ENCODE peak calls at places on chromosomes 1 and 21, in five cellular contexts. T is brain microvascular endothelial cell; D is prostate gland; W is aorta; Z is CD8-positive, alpha-beta T cell. M is an unnamed sample.

GRCh38 chr1:223664106-223664505 is 1.4 kb downstream of the CAPN8 start:
- DNase-seq in T (no peak), D (no peak), Z (no peak), W (no peak), M (no peak)

GRCh38 chr1:147641695-147642592 is 28.4 kb downstream of the ACP6 start:
- DNase-seq in D (peak), Z (peak), W (no peak), T (peak), M (no peak)

GRCh38 chr1:218846166-218846565 is 327.5 kb upstream of the LYPLAL1 start:
- DNase-seq in Z (no peak), T (no peak), W (no peak), D (no peak), M (no peak)

GRCh38 chr1:189656628-189657027 is 821.0 kb downstream of the BRINP3 start:
- DNase-seq in D (no peak), Z (no peak), T (no peak), W (no peak), M (no peak)

GRCh38 chr1:226541631-226542622 is 6.6 kb upstream of the STUM start:
- DNase-seq in T (no peak), W (no peak), D (no peak), Z (no peak), M (no peak)

GRCh38 chr21:44914176-44914874 is 6.4 kb downstream of the ITGB2 start:
- DNase-seq in D (no peak), Z (peak), W (no peak), T (no peak), M (no peak)

GRCh38 chr21:28018213-28018612 is 974.5 kb downstream of the LTN1 start:
- DNase-seq in D (no peak), Z (no peak), T (no peak), W (no peak), M (no peak)

GRCh38 chr1:53313556-53313955 is 14.3 kb downstream of the LRP8 start:
- DNase-seq in T (no peak), W (no peak), D (no peak), Z (no peak), M (no peak)

GRCh38 chr1:26471201-26471497 is 1.1 kb upstream of the HMGN2 start:
- DNase-seq in Z (no peak), W (no peak), T (no peak), D (no peak), M (no peak)

GRCh38 chr1:11522400-11523235 is 43.7 kb downstream of the DISP3 start:
- DNase-seq in D (no peak), Z (no peak), T (no peak), W (no peak), M (no peak)

GRCh38 chr1:23909412-23909811 is 3.8 kb downstream of the CNR2 start:
- DNase-seq in D (no peak), Z (no peak), T (no peak), W (no peak), M (no peak)
- H3K4me3 ChIP-seq in D (no peak), Z (no peak), T (no peak), W (no peak), M (no peak)

DNA sequence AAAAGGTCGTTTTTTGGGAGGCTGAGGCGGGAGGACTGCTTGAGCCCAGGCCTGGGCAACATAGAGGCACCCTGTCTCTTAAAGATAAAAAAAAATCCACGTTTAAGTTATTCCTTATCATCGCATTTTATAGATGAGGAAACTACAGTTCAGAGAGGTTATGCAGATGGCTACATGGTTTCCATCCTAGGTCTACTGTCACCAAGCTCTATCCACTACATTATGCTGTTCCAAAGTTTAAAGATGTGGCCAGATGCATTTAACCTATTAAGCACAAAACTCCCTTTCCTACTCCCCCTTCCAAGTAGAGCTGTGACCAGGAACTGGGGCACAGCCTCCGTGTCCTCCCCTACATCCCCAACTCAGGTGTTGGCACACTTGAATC is 1.4 kb downstream of the TAF5L start:
- DNase-seq in T (no peak), Z (no peak), W (no peak), D (no peak), M (no peak)
- H3K27ac ChIP-seq in T (no peak), Z (no peak), W (no peak), D (peak), M (peak)

DNA sequence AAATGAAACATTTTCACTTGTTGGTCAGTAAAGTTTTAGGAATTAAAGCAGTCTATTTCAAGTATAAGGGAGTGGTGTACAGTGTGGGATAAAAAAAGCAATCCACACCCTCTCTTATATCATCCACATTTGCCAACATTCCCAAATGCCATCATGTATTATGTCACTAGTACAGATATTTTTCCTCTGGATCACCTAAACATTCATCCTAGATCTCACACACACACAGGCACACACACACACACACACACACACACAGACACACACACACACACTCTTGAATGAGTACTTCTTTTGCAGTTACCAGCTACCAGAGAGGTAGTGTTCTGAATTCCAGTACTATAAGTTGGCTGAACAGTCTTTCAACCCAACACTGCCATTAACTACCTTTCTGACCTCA is 1369.1 kb upstream of the ADGRL4 start:
- DNase-seq in D (no peak), Z (no peak), W (no peak), T (peak), M (no peak)
- H3K4me3 ChIP-seq in D (no peak), Z (no peak), W (no peak), T (no peak), M (no peak)

GRCh38 chr1:93702102-93702827 is 20.6 kb upstream of the BCAR3 start:
- DNase-seq in D (no peak), T (no peak), Z (peak), W (no peak), M (no peak)
- H3K27ac ChIP-seq in D (no peak), T (peak), Z (no peak), W (no peak), M (no peak)

DNA sequence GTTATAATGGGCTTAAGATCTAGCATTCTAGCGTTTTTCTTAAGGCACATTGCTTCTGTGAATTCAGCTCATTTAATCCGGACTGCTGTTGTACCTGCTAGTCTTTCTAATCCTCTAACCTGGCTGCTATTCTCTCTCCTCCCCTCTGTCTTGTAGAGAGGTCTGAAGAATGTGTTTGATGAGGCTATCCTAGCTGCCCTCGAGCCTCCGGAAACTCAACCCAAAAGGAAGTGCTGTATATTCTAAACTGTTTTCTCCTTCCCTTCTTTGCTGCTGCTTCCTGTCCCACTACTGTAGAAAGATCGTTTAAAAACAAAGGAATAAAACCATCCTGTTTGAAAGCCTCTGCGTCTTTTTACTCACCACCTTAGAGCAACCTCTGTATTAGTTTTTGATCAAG is 37.3 kb downstream of the CDC42 start:
- DNase-seq in Z (no peak), D (no peak), T (no peak), W (no peak), M (no peak)
- H3K4me3 ChIP-seq in Z (peak), D (no peak), T (no peak), W (no peak), M (no peak)

DNA sequence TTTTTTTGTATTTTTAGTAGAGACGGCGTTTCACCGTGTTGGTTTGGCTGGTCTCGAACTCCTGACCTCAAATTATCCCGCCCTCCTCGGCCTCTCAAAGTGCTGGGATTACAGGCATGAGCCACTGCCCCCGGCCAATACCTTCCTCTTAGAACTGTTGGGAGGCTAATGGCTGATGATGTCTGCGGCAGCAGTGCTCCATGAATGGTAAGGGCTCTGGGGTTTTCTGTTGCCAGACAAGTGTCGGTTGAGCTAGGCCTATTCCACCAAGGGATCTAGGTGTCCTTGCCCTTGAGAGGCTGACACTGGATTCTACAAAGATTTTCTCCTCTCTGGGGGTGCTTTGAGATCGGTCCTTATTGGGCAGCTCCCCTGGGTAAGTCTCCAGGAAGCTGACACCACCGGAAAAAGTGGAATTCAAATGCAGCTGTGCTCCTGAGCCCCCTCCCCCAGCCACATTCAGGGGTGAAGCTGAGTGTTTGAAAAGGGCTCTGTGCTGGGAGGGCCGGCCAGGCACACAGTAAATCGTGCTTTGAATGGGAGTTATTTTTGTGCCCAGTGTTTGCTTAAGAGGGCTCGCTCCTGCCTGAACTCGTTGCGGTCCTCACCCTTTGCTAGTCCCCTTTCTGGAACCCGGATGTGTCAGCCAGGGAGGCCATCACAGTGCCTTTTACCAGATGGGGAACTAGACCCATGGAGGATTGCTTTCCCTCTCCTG is 5.2 kb downstream of the SOX13 start:
- DNase-seq in W (peak), D (peak), T (peak), Z (no peak), M (no peak)
- H3K27ac ChIP-seq in W (peak), D (peak), T (peak), Z (no peak), M (peak)

DNA sequence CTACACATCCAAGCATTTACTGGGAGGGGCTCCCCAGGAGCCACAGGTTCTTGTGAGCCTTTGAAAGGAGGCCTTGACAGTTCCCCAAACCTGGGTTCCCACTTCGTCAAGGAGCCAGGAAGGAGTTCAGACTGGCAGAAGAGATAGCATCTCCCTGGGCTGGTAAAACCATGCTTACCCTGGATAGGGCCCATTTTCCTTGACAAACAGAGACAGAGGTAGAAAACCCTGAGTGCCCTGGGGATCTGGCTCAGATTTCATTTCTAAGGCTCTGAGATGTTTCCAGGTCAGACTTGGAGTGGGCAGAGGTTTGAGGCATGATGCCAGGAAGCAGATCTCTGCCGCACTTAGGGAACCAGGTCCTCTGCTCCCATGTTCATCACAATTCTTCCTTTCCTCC is 2.7 kb downstream of the ETNK2 start:
- DNase-seq in T (no peak), D (peak), W (peak), Z (no peak), M (no peak)
- H3K4me3 ChIP-seq in T (no peak), D (no peak), W (no peak), Z (no peak), M (no peak)

DNA sequence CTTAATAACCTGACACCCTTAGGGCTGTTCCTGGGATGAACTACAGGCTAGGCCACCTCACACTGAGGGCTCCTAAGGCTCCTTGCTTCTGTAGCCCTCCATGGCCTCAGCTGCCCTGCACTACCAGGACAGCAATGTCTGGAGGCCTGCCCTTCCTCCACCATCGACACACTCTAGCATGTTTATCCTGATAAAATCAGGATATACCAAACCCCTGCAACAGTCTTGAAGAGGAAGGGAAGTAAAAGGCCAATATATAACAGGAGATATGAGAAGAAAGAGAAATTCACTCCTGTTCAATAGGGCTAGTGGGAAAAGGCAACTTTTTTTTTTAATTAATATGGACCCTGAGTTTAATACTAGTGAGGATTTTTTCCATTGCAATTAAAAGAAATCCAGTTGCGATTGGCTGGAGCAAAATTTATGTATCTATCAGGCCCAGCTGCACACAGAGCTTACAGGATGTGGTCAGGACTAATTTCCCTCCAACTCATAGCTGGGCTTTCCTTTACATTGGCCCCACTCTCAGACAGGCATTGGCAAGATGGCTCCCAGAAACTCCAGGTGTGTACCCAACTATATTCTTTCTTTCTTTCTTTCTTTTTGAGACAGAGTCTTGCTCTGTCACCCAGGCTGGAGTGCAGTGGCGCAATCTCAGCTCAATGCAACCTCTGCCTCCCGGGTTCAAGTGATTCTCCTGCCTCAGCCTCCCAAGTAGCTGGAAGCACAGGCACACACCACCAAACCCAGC is 13.5 kb upstream of the ATP2B4 start:
- DNase-seq in T (no peak), Z (no peak), D (no peak), W (no peak), M (no peak)
- H3K27ac ChIP-seq in T (no peak), Z (no peak), D (no peak), W (no peak), M (no peak)

GRCh38 chr1:4653328-4653660 is 1.1 kb upstream of the AJAP1 start:
- DNase-seq in Z (no peak), D (no peak), W (peak), T (no peak), M (no peak)
- H3K4me3 ChIP-seq in Z (no peak), D (no peak), W (no peak), T (no peak), M (no peak)

M was measured in dorsolateral prefrontal cortex.